ENCODE peak calls at places on chromosomes 1 and 21, in four cellular contexts. N is thoracic aorta, I is suprapubic skin, A is Peyer's patch. O is an unnamed sample.

GRCh38 chr21:35382696-35383095 is 333.6 kb upstream of the RUNX1 start:
- DNase-seq in I (no peak), A (no peak), N (no peak), O (no peak)

GRCh38 chr1:183580281-183580682 is 10.0 kb downstream of the NCF2 start:
- DNase-seq in N (no peak), I (no peak), A (peak), O (peak)

GRCh38 chr1:150931773-150932172 is 5.6 kb downstream of the SETDB1 start:
- DNase-seq in N (no peak), I (no peak), A (no peak), O (no peak)

GRCh38 chr1:201405484-201405831 is 6.3 kb upstream of the LAD1 start:
- DNase-seq in N (no peak), I (no peak), A (peak), O (no peak)

GRCh38 chr1:12376236-12377064 is 146.6 kb downstream of the VPS13D start:
- DNase-seq in N (no peak), I (no peak), A (no peak), O (no peak)

GRCh38 chr1:180969429-180969828 is 53.2 kb downstream of the STX6 start:
- DNase-seq in N (no peak), I (no peak), A (no peak), O (no peak)

GRCh38 chr1:70290248-70290647 is 64.3 kb downstream of the ANKRD13C start:
- DNase-seq in A (no peak), I (no peak), N (no peak), O (no peak)

GRCh38 chr1:28163496-28164120 is 12.9 kb downstream of the PTAFR start:
- DNase-seq in N (no peak), A (no peak), I (no peak), O (no peak)

GRCh38 chr1:36207339-36207738 is 16.9 kb upstream of the THRAP3 start:
- DNase-seq in I (peak), A (no peak), N (peak), O (no peak)

GRCh38 chr1:219123041-219123440 is 50.6 kb upstream of the LYPLAL1 start:
- DNase-seq in A (no peak), I (no peak), N (no peak), O (no peak)

GRCh38 chr1:192589813-192590212 is 14.2 kb downstream of the RGS1 start:
- DNase-seq in N (no peak), I (no peak), A (no peak), O (no peak)

GRCh38 chr1:241706257-241706656 is 54.2 kb downstream of the WDR64 start:
- DNase-seq in I (no peak), N (no peak), A (no peak), O (no peak)

GRCh38 chr1:110035236-110035752 is 870 bp downstream of the STRIP1 start:
- DNase-seq in A (no peak), N (no peak), I (no peak), O (no peak)
- H3K27ac ChIP-seq in A (peak), N (peak), I (peak), O (peak)

GRCh38 chr1:51444534-51445192 is 74.4 kb downstream of the EPS15 start:
- DNase-seq in I (no peak), A (no peak), N (no peak), O (no peak)
- H3K27ac ChIP-seq in I (no peak), A (no peak), N (no peak), O (no peak)

GRCh38 chr1:167499657-167500056 is 18.7 kb downstream of the CD247 start:
- DNase-seq in A (peak), I (no peak), N (no peak), O (no peak)
- H3K27ac ChIP-seq in A (no peak), I (no peak), N (no peak), O (no peak)

GRCh38 chr1:156020293-156021086 is at the start of gene SSR2:
- DNase-seq in I (peak), N (peak), A (peak), O (peak)
- H3K27ac ChIP-seq in I (peak), N (peak), A (peak), O (peak)

GRCh38 chr1:234773936-234774677 is 164.1 kb upstream of the IRF2BP2 start:
- DNase-seq in A (no peak), I (peak), N (no peak), O (no peak)
- H3K27ac ChIP-seq in A (no peak), I (no peak), N (no peak), O (no peak)

DNA sequence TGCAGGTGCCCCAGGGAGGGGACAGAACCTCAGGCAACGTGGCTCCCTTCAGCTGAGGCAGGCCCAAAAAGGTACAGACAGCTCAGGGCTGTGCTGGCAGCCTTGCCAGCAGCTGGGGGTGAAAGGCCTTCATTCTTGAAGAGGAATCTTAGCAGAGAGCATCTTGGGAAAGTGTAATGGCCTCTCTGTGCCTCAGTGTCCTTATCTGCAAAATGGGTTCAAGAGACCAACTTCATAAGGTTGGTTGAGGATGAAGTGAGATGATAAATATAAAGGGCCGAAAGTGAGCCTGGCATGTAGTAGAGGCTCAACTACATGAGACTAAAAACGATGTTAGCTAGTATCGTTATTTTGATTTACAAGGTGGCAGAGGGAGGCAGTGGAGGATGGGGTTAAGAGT is 26.2 kb downstream of the TMCO4 start:
- DNase-seq in I (no peak), N (no peak), A (no peak), O (no peak)
- H3K27ac ChIP-seq in I (no peak), N (no peak), A (no peak), O (no peak)

GRCh38 chr1:40001456-40001855 is 39.1 kb upstream of the CAP1 start:
- DNase-seq in A (no peak), I (no peak), N (no peak), O (no peak)

GRCh38 chr1:40003156-40004093 is 37.1 kb upstream of the CAP1 start:
- DNase-seq in A (no peak), I (no peak), N (no peak), O (no peak)

GRCh38 chr1:40004857-40005256 is 35.7 kb upstream of the CAP1 start:
- DNase-seq in A (no peak), N (no peak), I (no peak), O (no peak)
- H3K27ac ChIP-seq in A (no peak), N (no peak), I (no peak), O (no peak)

GRCh38 chr1:99891997-99892396 is 41.8 kb downstream of the AGL start:
- DNase-seq in N (no peak), I (no peak), A (no peak), O (no peak)

GRCh38 chr1:99887890-99888289 is 37.7 kb downstream of the AGL start:
- DNase-seq in A (no peak), I (no peak), N (no peak), O (no peak)

GRCh38 chr1:99886179-99886578 is 36.0 kb downstream of the AGL start:
- DNase-seq in I (no peak), A (no peak), N (no peak), O (no peak)

GRCh38 chr1:99886841-99887240 is 36.7 kb downstream of the AGL start:
- DNase-seq in N (no peak), I (no peak), A (no peak), O (no peak)
- H3K27ac ChIP-seq in N (no peak), I (no peak), A (no peak), O (no peak)